ENCODE peak calls at places on chromosome 21, in five cellular contexts. One of them, this sample, is unnamed.

GRCh38 chr21:29155118-29155932 is 24.9 kb downstream of the MAP3K7CL start:
- DNase-seq in ascending aorta: no peak
- DNase-seq in IMR-90: peak; percentile 62
- DNase-seq in heart right ventricle: peak; percentile 67
- DNase-seq in GM23338: peak; percentile 39
- DNase-seq in this sample: no peak

GRCh38 chr21:43571976-43572375 is 87.3 kb downstream of the HSF2BP start:
- DNase-seq in ascending aorta: no peak
- DNase-seq in IMR-90: no peak
- DNase-seq in heart right ventricle: peak; percentile 31
- DNase-seq in GM23338: no peak
- DNase-seq in this sample: no peak

GRCh38 chr21:29295066-29295650 is 3.6 kb upstream of the BACH1 start:
- DNase-seq in ascending aorta: no peak
- DNase-seq in IMR-90: no peak
- DNase-seq in heart right ventricle: no peak
- DNase-seq in GM23338: no peak
- DNase-seq in this sample: no peak

GRCh38 chr21:39663066-39663465 is 50.3 kb downstream of the B3GALT5 start:
- DNase-seq in ascending aorta: no peak
- DNase-seq in IMR-90: no peak
- DNase-seq in heart right ventricle: no peak
- DNase-seq in GM23338: no peak
- DNase-seq in this sample: no peak

GRCh38 chr21:43210454-43211084 is 41.8 kb downstream of the CRYAA start:
- DNase-seq in ascending aorta: no peak
- DNase-seq in IMR-90: no peak
- DNase-seq in heart right ventricle: no peak
- DNase-seq in GM23338: no peak
- DNase-seq in this sample: no peak

GRCh38 chr21:29166853-29167252 is 36.4 kb downstream of the MAP3K7CL start:
- DNase-seq in ascending aorta: no peak
- DNase-seq in IMR-90: no peak
- DNase-seq in heart right ventricle: no peak
- DNase-seq in GM23338: no peak
- DNase-seq in this sample: no peak

GRCh38 chr21:38048241-38048640 is 132.0 kb upstream of the KCNJ6 start:
- DNase-seq in ascending aorta: no peak
- DNase-seq in IMR-90: no peak
- DNase-seq in heart right ventricle: no peak
- DNase-seq in GM23338: no peak
- DNase-seq in this sample: no peak

GRCh38 chr21:27173052-27173451 is 206.2 kb upstream of the ADAMTS5 start:
- DNase-seq in ascending aorta: no peak
- DNase-seq in IMR-90: no peak
- DNase-seq in heart right ventricle: no peak
- DNase-seq in GM23338: no peak
- DNase-seq in this sample: no peak

GRCh38 chr21:30102881-30103280 is 63.7 kb downstream of the CLDN17 start:
- DNase-seq in ascending aorta: no peak
- DNase-seq in IMR-90: no peak
- DNase-seq in heart right ventricle: no peak
- DNase-seq in GM23338: no peak
- DNase-seq in this sample: no peak

GRCh38 chr21:16608209-16608830 is 878.5 kb downstream of the USP25 start:
- DNase-seq in ascending aorta: no peak
- DNase-seq in IMR-90: no peak
- DNase-seq in heart right ventricle: no peak
- DNase-seq in GM23338: peak; percentile 72
- DNase-seq in this sample: no peak

GRCh38 chr21:25887166-25887565 is 152.4 kb downstream of the GABPA start:
- DNase-seq in ascending aorta: no peak
- DNase-seq in IMR-90: no peak
- DNase-seq in heart right ventricle: no peak
- DNase-seq in GM23338: peak; percentile 59
- DNase-seq in this sample: no peak

GRCh38 chr21:28371713-28372112 is 621.0 kb downstream of the LTN1 start:
- DNase-seq in ascending aorta: no peak
- DNase-seq in IMR-90: no peak
- DNase-seq in heart right ventricle: no peak
- DNase-seq in GM23338: no peak
- DNase-seq in this sample: no peak

GRCh38 chr21:30072496-30072895 is 94.1 kb downstream of the CLDN17 start:
- DNase-seq in ascending aorta: no peak
- DNase-seq in IMR-90: no peak
- DNase-seq in heart right ventricle: no peak
- DNase-seq in GM23338: peak; percentile 85
- DNase-seq in this sample: no peak

GRCh38 chr21:27365394-27365793 is 398.5 kb upstream of the ADAMTS5 start:
- DNase-seq in ascending aorta: no peak
- DNase-seq in IMR-90: peak; percentile 76
- DNase-seq in heart right ventricle: no peak
- DNase-seq in GM23338: no peak
- DNase-seq in this sample: no peak

GRCh38 chr21:32819702-32820101 is 48.1 kb upstream of the PAXBP1 start:
- DNase-seq in ascending aorta: no peak
- DNase-seq in IMR-90: peak; percentile 87
- DNase-seq in heart right ventricle: no peak
- DNase-seq in GM23338: no peak
- DNase-seq in this sample: no peak

GRCh38 chr21:25189497-25189896 is 417.8 kb downstream of the MRPL39 start:
- DNase-seq in ascending aorta: no peak
- DNase-seq in IMR-90: no peak
- DNase-seq in heart right ventricle: no peak
- DNase-seq in GM23338: no peak
- DNase-seq in this sample: no peak

GRCh38 chr21:44000360-44000759 is 11.7 kb upstream of the TRAPPC10 start:
- DNase-seq in ascending aorta: no peak
- DNase-seq in IMR-90: no peak
- DNase-seq in heart right ventricle: no peak
- DNase-seq in GM23338: no peak
- DNase-seq in this sample: no peak

GRCh38 chr21:26212220-26212619 is 41.6 kb upstream of the APP start:
- DNase-seq in ascending aorta: no peak
- DNase-seq in IMR-90: no peak
- DNase-seq in heart right ventricle: no peak
- DNase-seq in GM23338: peak; percentile 47
- DNase-seq in this sample: no peak

GRCh38 chr21:21039624-21040023 is 41.4 kb downstream of the NCAM2 start:
- DNase-seq in ascending aorta: no peak
- DNase-seq in IMR-90: no peak
- DNase-seq in heart right ventricle: no peak
- DNase-seq in GM23338: no peak
- DNase-seq in this sample: no peak

GRCh38 chr21:20730421-20730820 is 267.8 kb upstream of the NCAM2 start:
- DNase-seq in ascending aorta: no peak
- DNase-seq in IMR-90: no peak
- DNase-seq in heart right ventricle: no peak
- DNase-seq in GM23338: no peak
- DNase-seq in this sample: no peak

GRCh38 chr21:18602711-18603110 is 199.1 kb upstream of the TMPRSS15 start:
- DNase-seq in ascending aorta: no peak
- DNase-seq in IMR-90: no peak
- DNase-seq in heart right ventricle: no peak
- DNase-seq in GM23338: no peak
- DNase-seq in this sample: no peak

GRCh38 chr21:38386967-38387366 is 111.3 kb downstream of the ERG start:
- DNase-seq in ascending aorta: no peak
- DNase-seq in IMR-90: no peak
- DNase-seq in heart right ventricle: no peak
- DNase-seq in GM23338: no peak
- DNase-seq in this sample: no peak

GRCh38 chr21:9758141-9758540 is 763.2 kb upstream of the TPTE start:
- DNase-seq in ascending aorta: no peak
- DNase-seq in IMR-90: no peak
- DNase-seq in heart right ventricle: no peak
- DNase-seq in GM23338: no peak
- DNase-seq in this sample: no peak

GRCh38 chr21:24450119-24450518 is 1157.2 kb downstream of the MRPL39 start:
- DNase-seq in ascending aorta: no peak
- DNase-seq in IMR-90: no peak
- DNase-seq in heart right ventricle: no peak
- DNase-seq in GM23338: no peak
- DNase-seq in this sample: no peak

GRCh38 chr21:14361958-14362357 is 21.0 kb downstream of the HSPA13 start:
- DNase-seq in ascending aorta: no peak
- DNase-seq in IMR-90: no peak
- DNase-seq in heart right ventricle: no peak
- DNase-seq in GM23338: no peak
- DNase-seq in this sample: no peak

GRCh38 chr21:15667824-15668223 is 62.0 kb upstream of the USP25 start:
- DNase-seq in ascending aorta: no peak
- DNase-seq in IMR-90: no peak
- DNase-seq in heart right ventricle: no peak
- DNase-seq in GM23338: no peak
- DNase-seq in this sample: no peak

GRCh38 chr21:7951854-7952519 is 2569.4 kb upstream of the TPTE start:
- DNase-seq in ascending aorta: no peak
- DNase-seq in IMR-90: no peak
- DNase-seq in heart right ventricle: no peak
- DNase-seq in GM23338: no peak
- DNase-seq in this sample: no peak

GRCh38 chr21:21806711-21807597 is 808.7 kb downstream of the NCAM2 start:
- DNase-seq in ascending aorta: no peak
- DNase-seq in IMR-90: no peak
- DNase-seq in heart right ventricle: no peak
- DNase-seq in GM23338: no peak
- DNase-seq in this sample: no peak

GRCh38 chr21:23008803-23009202 is 2010.6 kb downstream of the NCAM2 start:
- DNase-seq in ascending aorta: no peak
- DNase-seq in IMR-90: no peak
- DNase-seq in heart right ventricle: no peak
- DNase-seq in GM23338: no peak
- DNase-seq in this sample: no peak

GRCh38 chr21:20720623-20721022 is 277.6 kb upstream of the NCAM2 start:
- DNase-seq in ascending aorta: no peak
- DNase-seq in IMR-90: no peak
- DNase-seq in heart right ventricle: no peak
- DNase-seq in GM23338: no peak
- DNase-seq in this sample: no peak

DNA sequence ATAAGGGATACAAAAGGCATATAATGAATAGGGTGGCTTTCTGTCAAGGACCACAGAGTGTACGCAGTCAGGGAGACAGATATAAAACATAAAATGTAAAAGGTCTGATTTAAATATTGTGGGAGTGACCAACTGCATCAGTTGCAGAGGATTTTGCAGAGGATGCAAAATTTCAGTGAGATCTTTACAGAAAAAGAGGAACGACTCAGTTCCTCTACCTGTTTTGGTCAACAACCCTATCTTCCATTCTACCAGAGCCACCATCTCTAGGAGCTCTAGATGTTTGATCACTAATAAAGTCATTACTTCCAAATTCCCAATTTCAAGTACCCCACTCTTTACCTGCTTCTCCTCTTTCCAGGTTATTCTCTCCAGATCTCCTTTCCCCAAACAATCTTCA is 16.5 kb downstream of the SOD1 start:
- DNase-seq in ascending aorta: no peak
- DNase-seq in IMR-90: no peak
- DNase-seq in heart right ventricle: no peak
- DNase-seq in GM23338: no peak
- DNase-seq in this sample: no peak
- H3K4me3 ChIP-seq in ascending aorta: no peak overlapping the region
- H3K4me3 ChIP-seq in IMR-90: no peak overlapping the region
- H3K4me3 ChIP-seq in heart right ventricle: no peak overlapping the region
- H3K4me3 ChIP-seq in GM23338: no peak overlapping the region
- H3K4me3 ChIP-seq in this sample: no peak overlapping the region

DNA sequence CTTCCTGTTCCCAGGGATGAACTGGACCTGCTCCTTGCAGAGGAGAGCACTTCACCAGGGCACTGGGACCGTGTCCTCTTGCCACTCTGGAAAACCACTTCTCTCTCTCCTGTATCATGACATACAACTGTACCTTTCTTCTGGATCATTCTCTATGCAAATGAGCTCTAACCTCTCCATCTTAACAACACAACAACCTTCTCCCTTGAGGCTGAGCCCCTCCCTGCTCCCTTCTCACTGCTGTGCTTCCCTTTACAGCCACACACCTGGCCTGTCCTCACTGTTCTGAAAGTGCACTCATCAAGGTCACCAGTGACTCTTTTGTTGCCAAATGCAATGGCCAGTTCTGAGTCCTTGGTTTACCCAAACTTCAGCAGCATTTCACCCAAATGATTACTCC is 54.5 kb upstream of the MRPS6 start:
- DNase-seq in ascending aorta: no peak
- DNase-seq in IMR-90: no peak
- DNase-seq in heart right ventricle: no peak
- DNase-seq in GM23338: no peak
- DNase-seq in this sample: no peak
- H3K4me3 ChIP-seq in ascending aorta: no peak overlapping the region
- H3K4me3 ChIP-seq in IMR-90: no peak overlapping the region
- H3K4me3 ChIP-seq in heart right ventricle: no peak overlapping the region
- H3K4me3 ChIP-seq in GM23338: no peak overlapping the region
- H3K4me3 ChIP-seq in this sample: no peak overlapping the region

GRCh38 chr21:45075606-45076244 is 1.3 kb downstream of the ADARB1 start:
- DNase-seq in ascending aorta: no peak
- DNase-seq in IMR-90: no peak
- DNase-seq in heart right ventricle: no peak
- DNase-seq in GM23338: no peak
- DNase-seq in this sample: no peak

GRCh38 chr21:45074818-45075605 is 632 bp downstream of the ADARB1 start:
- DNase-seq in ascending aorta: no peak
- DNase-seq in IMR-90: no peak
- DNase-seq in heart right ventricle: peak; percentile 42
- DNase-seq in GM23338: peak; percentile 69
- DNase-seq in this sample: no peak

GRCh38 chr21:45074048-45074817 is at the start of gene ADARB1:
- DNase-seq in ascending aorta: no peak
- DNase-seq in IMR-90: peak; percentile 56
- DNase-seq in heart right ventricle: peak; percentile 78
- DNase-seq in GM23338: peak; percentile 74
- DNase-seq in this sample: no peak

GRCh38 chr21:45078371-45078770 is 4.0 kb downstream of the ADARB1 start:
- DNase-seq in ascending aorta: no peak
- DNase-seq in IMR-90: no peak
- DNase-seq in heart right ventricle: no peak
- DNase-seq in GM23338: no peak
- DNase-seq in this sample: no peak

DNA sequence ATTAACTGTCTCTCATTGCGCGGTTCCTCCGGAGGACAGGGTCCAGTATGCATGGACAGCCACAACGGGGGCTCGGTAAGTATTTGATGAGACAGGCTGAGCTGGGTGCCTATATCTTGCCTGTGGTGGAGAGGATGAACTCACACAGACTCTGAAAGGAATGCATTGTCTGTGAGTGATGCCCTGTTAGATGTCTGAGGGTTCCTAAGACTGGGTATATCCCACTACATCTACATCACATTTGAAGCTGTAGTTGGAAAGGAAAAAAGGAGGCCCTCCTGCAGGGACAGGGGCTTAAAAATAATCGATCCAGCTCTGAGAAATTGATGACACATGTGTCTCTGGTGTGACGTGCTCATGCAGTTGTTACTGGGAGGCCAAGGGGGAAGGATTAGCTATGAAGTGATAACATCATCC is 1.9 kb downstream of the ADARB1 start:
- DNase-seq in ascending aorta: no peak
- DNase-seq in IMR-90: peak; percentile 68
- DNase-seq in heart right ventricle: no peak
- DNase-seq in GM23338: no peak
- DNase-seq in this sample: no peak
- H3K4me3 ChIP-seq in ascending aorta: peak overlapping the region; percentile 81
- H3K4me3 ChIP-seq in IMR-90: peak overlapping the region; percentile 100
- H3K4me3 ChIP-seq in heart right ventricle: peak overlapping the region; percentile 87
- H3K4me3 ChIP-seq in GM23338: no peak overlapping the region
- H3K4me3 ChIP-seq in this sample: peak overlapping the region; percentile 92

GRCh38 chr21:41778974-41779600 is 12.2 kb upstream of the RIPK4 start:
- DNase-seq in ascending aorta: no peak
- DNase-seq in IMR-90: no peak
- DNase-seq in heart right ventricle: no peak
- DNase-seq in GM23338: peak; percentile 83
- DNase-seq in this sample: no peak
- H3K4me3 ChIP-seq in ascending aorta: no peak overlapping the region
- H3K4me3 ChIP-seq in IMR-90: no peak overlapping the region
- H3K4me3 ChIP-seq in heart right ventricle: no peak overlapping the region
- H3K4me3 ChIP-seq in GM23338: peak overlapping the region; percentile 36
- H3K4me3 ChIP-seq in this sample: no peak overlapping the region